ENCODE peak calls at places on chromosomes 2 and 18, in eight cellular contexts. D, N, G, U, W, Y, F and K are unnamed samples.

GRCh38 chr2:235669269-235669831 is 175.5 kb downstream of the AGAP1 start:
- DNase-seq in N (peak; percentile 79), G (peak; percentile 74), U (peak; percentile 94), D (peak; percentile 79), W (peak; percentile 70), Y (peak; percentile 92), F (no peak), K (peak; percentile 56)

GRCh38 chr2:36568533-36569246 is 29.3 kb downstream of the FEZ2 start:
- DNase-seq in F (no peak), N (peak; percentile 98), U (no peak), D (peak; percentile 45), Y (no peak), W (no peak), G (peak; percentile 65), K (peak; percentile 84)

GRCh38 chr2:189096769-189097447 is 82.7 kb downstream of the COL5A2 start:
- DNase-seq in W (no peak), N (peak; percentile 21), Y (no peak), F (no peak), G (peak; percentile 73), D (peak; percentile 91), U (no peak), K (peak; percentile 81)

GRCh38 chr2:108987111-108987510 is 1.9 kb downstream of the EDAR start:
- DNase-seq in Y (no peak), N (no peak), W (no peak), D (no peak), F (no peak), U (no peak), G (no peak), K (no peak)

GRCh38 chr2:172442072-172442895 is 14.9 kb downstream of the ITGA6 start:
- DNase-seq in G (peak; percentile 24), F (peak; percentile 69), U (peak; percentile 26), N (peak; percentile 95), W (peak; percentile 92), D (peak; percentile 74), Y (no peak), K (peak; percentile 100)

GRCh38 chr2:32865399-32866068 is 81.2 kb upstream of the LTBP1 start:
- DNase-seq in F (no peak), D (peak; percentile 83), U (no peak), N (peak; percentile 91), G (peak; percentile 76), W (no peak), Y (no peak), K (peak; percentile 96)

GRCh38 chr2:23495661-23496114 is 110.7 kb downstream of the KLHL29 start:
- DNase-seq in N (no peak), Y (peak; percentile 87), U (no peak), G (no peak), D (peak; percentile 30), F (no peak), W (no peak), K (no peak)

GRCh38 chr2:20186078-20186854 is 38.7 kb downstream of the SDC1 start:
- DNase-seq in N (peak; percentile 57), U (no peak), F (no peak), D (no peak), W (peak; percentile 88), Y (peak; percentile 36), G (no peak), K (peak; percentile 73)

GRCh38 chr2:194720461-194720860 is 936.6 kb upstream of the SLC39A10 start:
- DNase-seq in F (no peak), N (no peak), Y (no peak), G (no peak), D (no peak), W (no peak), U (no peak), K (no peak)

GRCh38 chr2:169360984-169361705 is 1.2 kb downstream of the LRP2 start:
- DNase-seq in D (no peak), N (no peak), U (no peak), G (no peak), F (no peak), Y (no peak), W (no peak), K (no peak)

GRCh38 chr2:24124003-24124585 is 825 bp downstream of the FAM228B start:
- DNase-seq in U (peak; percentile 78), F (no peak), D (peak; percentile 44), Y (no peak), G (no peak), W (no peak), N (peak; percentile 50), K (no peak)

GRCh38 chr2:46648141-46648742 is 168.9 kb downstream of the TMEM247 start:
- DNase-seq in N (no peak), D (peak; percentile 82), W (no peak), G (peak; percentile 79), U (no peak), Y (no peak), F (no peak), K (peak; percentile 94)

GRCh38 chr18:50203801-50204604 is 9.1 kb upstream of the MYO5B start:
- DNase-seq in U (peak; percentile 77), W (peak; percentile 80), G (peak; percentile 21), F (no peak), N (peak; percentile 20), Y (peak; percentile 90), D (peak; percentile 53), K (peak; percentile 45)

GRCh38 chr2:234145511-234145910 is 95.0 kb downstream of the SPP2 start:
- DNase-seq in G (no peak), D (no peak), U (no peak), F (no peak), N (no peak), Y (no peak), W (no peak), K (no peak)

GRCh38 chr2:39730685-39731302 is 48.3 kb downstream of the THUMPD2 start:
- DNase-seq in Y (no peak), G (no peak), D (peak; percentile 49), N (peak; percentile 38), W (no peak), U (peak; percentile 57), F (no peak), K (peak; percentile 52)

GRCh38 chr2:10125842-10126596 is 3.5 kb downstream of the RRM2 start:
- DNase-seq in D (no peak), W (peak; percentile 38), Y (no peak), N (no peak), G (no peak), U (no peak), F (no peak), K (no peak)

GRCh38 chr2:230161180-230161579 is 58.6 kb downstream of the SP110 start:
- DNase-seq in U (no peak), Y (no peak), D (peak; percentile 32), G (peak; percentile 74), W (no peak), F (no peak), N (no peak), K (peak; percentile 64)

GRCh38 chr2:190879474-190880373 is 897 bp upstream of the GLS start:
- DNase-seq in F (no peak), G (peak; percentile 62), D (peak; percentile 63), N (no peak), W (peak; percentile 58), Y (no peak), U (no peak), K (no peak)

GRCh38 chr2:39469807-39470206 is 32.7 kb upstream of the MAP4K3 start:
- DNase-seq in U (no peak), F (no peak), N (no peak), D (peak; percentile 58), W (peak; percentile 69), Y (no peak), G (no peak), K (peak; percentile 70)

GRCh38 chr2:54482725-54483124 is 26.6 kb downstream of the SPTBN1 start:
- DNase-seq in D (peak; percentile 77), G (peak; percentile 90), W (no peak), U (no peak), Y (peak; percentile 66), F (no peak), N (no peak), K (peak; percentile 49)

GRCh38 chr2:152250421-152251100 is 75.0 kb upstream of the STAM2 start:
- DNase-seq in Y (no peak), F (no peak), G (no peak), D (no peak), U (no peak), N (no peak), W (no peak), K (no peak)

GRCh38 chr2:233270366-233270765 is 18.9 kb downstream of the ATG16L1 start:
- DNase-seq in F (no peak), U (no peak), N (no peak), W (no peak), G (no peak), D (no peak), Y (no peak), K (no peak)

GRCh38 chr18:3211236-3211992 is 8.4 kb downstream of the MYOM1 start:
- DNase-seq in D (peak; percentile 8), G (peak; percentile 97), F (no peak), Y (no peak), U (peak; percentile 50), W (no peak), N (no peak), K (no peak)

GRCh38 chr2:100104718-100105677 is 37.4 kb downstream of the AFF3 start:
- DNase-seq in W (no peak), U (peak; percentile 65), Y (peak; percentile 83), D (peak; percentile 2), G (no peak), N (no peak), F (no peak), K (no peak)

GRCh38 chr2:220277445-220277960 is 650.1 kb downstream of the SLC4A3 start:
- DNase-seq in D (peak; percentile 87), U (no peak), N (no peak), Y (no peak), W (no peak), F (peak; percentile 20), G (peak; percentile 85), K (peak; percentile 95)

GRCh38 chr2:128412181-128412871 is 93.7 kb upstream of the HS6ST1 start:
- DNase-seq in G (no peak), N (no peak), U (no peak), Y (peak; percentile 52), W (peak; percentile 34), F (peak; percentile 10), D (peak; percentile 16), K (no peak)

GRCh38 chr2:11944311-11944710 is 197.9 kb downstream of the LPIN1 start:
- DNase-seq in Y (no peak), W (no peak), N (no peak), G (no peak), D (no peak), F (no peak), U (no peak), K (no peak)

GRCh38 chr2:29115797-29116781 is 874 bp downstream of the CLIP4 start:
- DNase-seq in N (no peak), W (peak; percentile 89), D (peak; percentile 86), Y (peak; percentile 86), F (peak; percentile 84), U (peak; percentile 59), G (peak; percentile 88), K (peak; percentile 84)

GRCh38 chr2:173359231-173359630 is 4.6 kb downstream of the CDCA7 start:
- DNase-seq in D (peak; percentile 72), W (no peak), G (peak; percentile 31), F (no peak), Y (no peak), U (no peak), N (no peak), K (no peak)

GRCh38 chr2:199883474-199884212 is 27.4 kb upstream of the C2orf69 start:
- DNase-seq in N (no peak), D (no peak), W (no peak), U (no peak), Y (no peak), F (no peak), G (no peak), K (no peak)

GRCh38 chr2:133941666-133942065 is 312.2 kb upstream of the MGAT5 start:
- DNase-seq in Y (no peak), N (no peak), F (no peak), W (no peak), U (no peak), D (no peak), G (no peak), K (no peak)

GRCh38 chr2:138086556-138086955 is 122.3 kb downstream of the HNMT start:
- DNase-seq in N (no peak), D (peak; percentile 48), G (no peak), W (no peak), F (no peak), Y (peak; percentile 77), U (no peak), K (no peak)